ENCODE peak calls at places on chromosomes 2 and 18, in six cellular contexts. G is mesenchymal stem cell, N is H1, H is H9, S is IMR-90, F is neuronal stem cell. E is an unnamed sample.

GRCh38 chr2:229350117-229350805 is 79.2 kb upstream of the PID1 start:
- DNase-seq in G (no peak), N (no peak), H (no peak), S (no peak), F (no peak), E (no peak)

GRCh38 chr2:12412898-12413305 is 303.8 kb upstream of the TRIB2 start:
- DNase-seq in G (peak), N (no peak), H (no peak), S (peak), F (no peak), E (peak)

GRCh38 chr18:79928563-79928960 is 22.9 kb downstream of the SLC66A2 start:
- DNase-seq in G (no peak), N (no peak), H (no peak), S (no peak), F (no peak), E (no peak)

GRCh38 chr2:77479395-77479794 is 42.8 kb downstream of the LRRTM4 start:
- DNase-seq in G (peak), N (no peak), H (no peak), S (no peak), F (no peak), E (no peak)

GRCh38 chr18:47883771-47884413 is 46.6 kb downstream of the SMAD2 start:
- DNase-seq in G (no peak), N (no peak), H (no peak), S (peak), F (no peak), E (no peak)

GRCh38 chr2:196328088-196328680 is 156.8 kb upstream of the STK17B start:
- DNase-seq in G (no peak), N (no peak), H (no peak), S (no peak), F (no peak), E (no peak)

GRCh38 chr18:39594206-39594605 is 2028.6 kb upstream of the CELF4 start:
- DNase-seq in G (no peak), N (no peak), H (no peak), S (no peak), F (no peak), E (no peak)

GRCh38 chr2:42809876-42810125 is 17.4 kb upstream of the HAAO start:
- DNase-seq in G (peak), N (peak), H (peak), S (peak), F (no peak), E (peak)

GRCh38 chr2:234335676-234336228 is 161.1 kb downstream of the ARL4C start:
- DNase-seq in G (peak), N (no peak), H (no peak), S (peak), F (no peak), E (peak)

GRCh38 chr18:79609021-79609461 is 70.6 kb upstream of the CTDP1 start:
- DNase-seq in G (no peak), N (no peak), H (no peak), S (no peak), F (no peak), E (no peak)

GRCh38 chr2:30447149-30448045 is at the start of gene LCLAT1:
- DNase-seq in G (peak), N (no peak), H (peak), S (peak), F (peak), E (peak)

GRCh38 chr2:239162141-239162821 is 238.5 kb downstream of the HDAC4 start:
- DNase-seq in G (no peak), N (no peak), H (peak), S (no peak), F (no peak), E (no peak)

GRCh38 chr2:178994264-178994663 is 55.7 kb downstream of the CCDC141 start:
- DNase-seq in G (no peak), N (no peak), H (no peak), S (no peak), F (no peak), E (no peak)

GRCh38 chr2:61988462-61989366 is 83.2 kb downstream of the COMMD1 start:
- DNase-seq in G (peak), N (no peak), H (no peak), S (peak), F (no peak), E (peak)

GRCh38 chr2:18800240-18800971 is 211.0 kb upstream of the NT5C1B start:
- DNase-seq in G (no peak), N (no peak), H (no peak), S (no peak), F (no peak), E (no peak)

GRCh38 chr2:216635171-216635570 is 2.0 kb downstream of the IGFBP2 start:
- DNase-seq in G (peak), N (no peak), H (no peak), S (no peak), F (peak), E (peak)

GRCh38 chr2:219769044-219770030 is 141.9 kb downstream of the SLC4A3 start:
- DNase-seq in G (no peak), N (no peak), H (no peak), S (peak), F (no peak), E (no peak)

GRCh38 chr18:64219511-64219910 is 70.6 kb upstream of the LINC00305 start:
- DNase-seq in G (no peak), N (no peak), H (no peak), S (no peak), F (no peak), E (no peak)

GRCh38 chr2:126698991-126699390 is 43.0 kb downstream of the GYPC start:
- DNase-seq in G (no peak), N (no peak), H (no peak), S (no peak), F (no peak), E (peak)

GRCh38 chr2:109133746-109134145 is 4.7 kb downstream of the SH3RF3 start:
- DNase-seq in G (no peak), N (no peak), H (no peak), S (no peak), F (no peak), E (no peak)

GRCh38 chr2:36582556-36583350 is 15.2 kb downstream of the FEZ2 start:
- DNase-seq in G (no peak), N (no peak), H (no peak), S (no peak), F (no peak), E (no peak)

GRCh38 chr2:137091704-137092103 is 326.4 kb downstream of the THSD7B start:
- DNase-seq in G (no peak), N (no peak), H (no peak), S (no peak), F (no peak), E (peak)

GRCh38 chr2:234447963-234448362 is 48.9 kb downstream of the ARL4C start:
- DNase-seq in G (peak), N (no peak), H (no peak), S (no peak), F (no peak), E (no peak)

GRCh38 chr2:222424729-222425671 is 657 bp downstream of the SGPP2 start:
- DNase-seq in G (no peak), N (no peak), H (peak), S (no peak), F (no peak), E (no peak)

GRCh38 chr2:197969391-197969893 is 165.0 kb downstream of the PLCL1 start:
- DNase-seq in G (no peak), N (no peak), H (no peak), S (peak), F (no peak), E (no peak)

GRCh38 chr2:37561615-37562569 is 109.5 kb downstream of the CDC42EP3 start:
- DNase-seq in G (peak), N (no peak), H (peak), S (peak), F (no peak), E (peak)

GRCh38 chr2:147482590-147483292 is 362.1 kb upstream of the ACVR2A start:
- DNase-seq in G (no peak), N (no peak), H (no peak), S (no peak), F (no peak), E (no peak)

GRCh38 chr2:177281400-177282021 is 17.0 kb upstream of the NFE2L2 start:
- DNase-seq in G (no peak), N (no peak), H (no peak), S (no peak), F (no peak), E (no peak)

GRCh38 chr2:19949071-19949470 is 40.8 kb downstream of the WDR35 start:
- DNase-seq in G (no peak), N (no peak), H (no peak), S (peak), F (no peak), E (no peak)

GRCh38 chr2:80222644-80223043 is 81.9 kb downstream of the LRRTM1 start:
- DNase-seq in G (no peak), N (no peak), H (no peak), S (no peak), F (no peak), E (no peak)

GRCh38 chr2:112216158-112216557 is 38.7 kb downstream of the ZC3H8 start:
- DNase-seq in G (peak), N (no peak), H (no peak), S (peak), F (no peak), E (peak)

DNA sequence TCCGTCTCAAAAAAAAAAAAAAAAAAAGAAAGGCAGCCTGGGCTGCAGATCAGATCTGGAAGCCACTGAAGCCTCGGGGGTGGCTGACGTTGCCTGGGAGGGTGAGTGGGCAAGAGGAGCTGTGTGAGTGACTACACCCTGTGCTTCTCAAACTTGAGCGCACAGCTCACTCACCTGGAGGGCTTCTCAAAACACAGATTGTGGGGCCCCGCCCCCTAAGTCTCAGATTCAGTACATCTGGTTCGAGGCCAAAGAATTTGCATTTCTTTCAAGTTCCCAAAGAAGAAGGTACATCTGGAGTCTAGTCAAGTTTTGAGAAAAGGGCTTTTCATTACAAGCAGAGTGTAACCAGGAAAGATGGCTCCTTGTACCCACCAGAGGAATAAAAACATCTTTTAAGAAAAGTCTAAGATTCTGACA is 97.7 kb upstream of the CAB39 start:
- DNase-seq in G (no peak), N (no peak), H (no peak), S (no peak), F (no peak), E (no peak)
- H3K4me2 ChIP-seq in G (no peak), N (no peak), H (no peak), S (no peak), F (no peak), E (no peak)

GRCh38 chr2:106113362-106113971 is 80.6 kb downstream of the UXS1 start:
- DNase-seq in G (no peak), N (no peak), H (no peak), S (no peak), F (no peak), E (no peak)
- H2BK15ac ChIP-seq in G (no peak), N (no peak), H (no peak), S (no peak), F (no peak), E (no peak)

DNA sequence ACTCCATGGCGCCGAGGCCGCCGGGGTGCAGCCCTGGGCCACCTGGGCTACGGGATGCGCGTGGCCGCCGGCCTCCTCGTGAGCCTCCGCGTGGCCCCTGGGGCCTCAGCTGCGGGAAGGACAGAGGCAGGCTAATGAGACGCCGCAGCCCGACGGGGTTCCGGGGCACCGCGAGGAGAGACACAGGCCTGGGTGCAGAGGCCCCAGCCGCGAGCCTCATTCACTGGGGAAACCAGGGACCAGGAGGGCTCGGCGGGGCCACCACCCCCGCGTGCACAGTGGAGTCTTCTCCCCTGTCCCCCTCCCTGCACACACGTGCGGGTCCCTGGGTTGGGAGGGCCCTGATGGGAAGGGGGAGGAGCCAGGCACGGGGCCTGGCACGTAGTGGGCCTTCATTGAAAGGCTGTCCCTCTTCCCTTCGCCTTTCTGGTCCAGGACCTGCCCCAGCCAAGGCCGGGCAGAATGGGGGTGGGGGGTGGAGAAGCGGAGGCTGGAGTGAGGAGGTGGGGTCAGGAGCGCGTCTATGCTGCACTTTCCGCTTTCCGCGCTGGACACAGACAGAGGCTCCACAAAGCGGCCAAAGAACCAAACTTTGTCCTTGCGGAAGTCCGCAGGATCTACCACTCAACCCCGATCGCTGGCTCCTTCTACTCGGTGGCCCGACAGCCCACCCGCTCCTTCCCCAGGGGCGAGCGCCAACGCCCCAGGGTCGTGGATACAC is 9.1 kb downstream of the ALPP start:
- DNase-seq in G (peak), N (no peak), H (peak), S (no peak), F (no peak), E (peak)
- H2BK120ac ChIP-seq in G (no peak), N (peak), H (no peak), S (no peak), F (peak), E (no peak)

GRCh38 chr2:191862371-191862770 is 15.5 kb upstream of the CAVIN2 start:
- DNase-seq in G (no peak), N (no peak), H (no peak), S (peak), F (no peak), E (no peak)
- H3K4me2 ChIP-seq in G (no peak), N (no peak), H (no peak), S (no peak), F (no peak), E (no peak)

DNA sequence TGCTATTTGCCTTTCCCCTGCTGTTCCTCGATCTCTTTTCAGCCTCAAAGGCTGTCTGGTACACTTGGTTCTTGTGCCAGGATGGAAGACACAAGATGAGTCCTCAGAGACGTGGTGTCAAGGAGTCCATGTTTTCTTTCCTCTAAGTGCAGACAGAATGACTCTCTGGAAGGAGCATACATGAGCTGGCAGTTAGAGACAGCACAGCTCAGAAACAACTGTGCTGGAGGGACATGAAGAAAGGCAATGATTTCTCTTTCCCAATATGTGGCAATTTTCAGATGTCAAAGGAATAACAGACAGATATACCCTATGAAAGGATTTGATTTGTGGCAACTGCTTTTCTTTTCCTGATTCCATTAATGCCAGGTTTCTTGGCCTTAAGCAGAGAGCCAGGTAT is 162.2 kb downstream of the AFF3 start:
- DNase-seq in G (no peak), N (no peak), H (no peak), S (no peak), F (no peak), E (no peak)
- H2BK15ac ChIP-seq in G (no peak), N (no peak), H (no peak), S (peak), F (no peak), E (no peak)

GRCh38 chr2:160247295-160247694 is 47.2 kb upstream of the ITGB6 start:
- DNase-seq in G (no peak), N (no peak), H (no peak), S (no peak), F (no peak), E (no peak)
- H2BK120ac ChIP-seq in G (no peak), N (no peak), H (no peak), S (no peak), F (no peak), E (no peak)

DNA sequence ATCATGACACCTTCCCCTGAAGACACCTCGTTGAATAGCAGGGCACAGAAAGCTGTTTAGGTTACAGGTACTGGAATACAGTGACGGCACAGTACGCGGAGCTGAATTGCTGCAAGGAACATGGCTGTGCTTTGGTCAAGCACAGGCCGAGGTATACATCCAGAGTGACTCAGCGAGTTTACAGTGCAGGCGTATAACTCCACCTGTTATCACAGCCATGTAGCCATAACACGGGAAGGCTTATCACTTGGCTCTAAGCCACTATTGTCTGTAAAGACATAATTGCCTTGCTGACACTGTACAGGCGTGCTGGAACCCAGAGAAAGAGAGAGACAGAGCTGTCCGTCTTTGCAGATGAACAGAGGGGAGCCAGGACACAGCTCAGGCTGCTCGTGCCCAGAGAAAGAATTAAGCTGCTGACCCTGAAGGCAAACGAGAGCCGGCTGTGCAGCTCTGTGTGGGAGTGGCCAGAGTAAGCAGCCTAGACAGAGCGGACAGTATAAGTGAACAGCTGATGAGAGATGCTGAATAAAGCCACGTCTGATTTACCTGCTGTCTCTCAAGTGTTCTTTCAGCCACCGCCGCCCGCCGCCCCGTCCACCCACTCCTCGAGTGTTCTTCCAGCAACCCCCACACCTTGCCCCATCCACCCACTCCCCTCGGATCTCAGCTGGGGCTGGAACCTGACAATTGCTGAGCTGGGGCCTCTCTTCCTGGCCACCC is 87.3 kb upstream of the PPP1CB start:
- DNase-seq in G (peak), N (no peak), H (no peak), S (peak), F (no peak), E (no peak)
- H3K4me2 ChIP-seq in G (no peak), N (no peak), H (no peak), S (peak), F (no peak), E (no peak)

DNA sequence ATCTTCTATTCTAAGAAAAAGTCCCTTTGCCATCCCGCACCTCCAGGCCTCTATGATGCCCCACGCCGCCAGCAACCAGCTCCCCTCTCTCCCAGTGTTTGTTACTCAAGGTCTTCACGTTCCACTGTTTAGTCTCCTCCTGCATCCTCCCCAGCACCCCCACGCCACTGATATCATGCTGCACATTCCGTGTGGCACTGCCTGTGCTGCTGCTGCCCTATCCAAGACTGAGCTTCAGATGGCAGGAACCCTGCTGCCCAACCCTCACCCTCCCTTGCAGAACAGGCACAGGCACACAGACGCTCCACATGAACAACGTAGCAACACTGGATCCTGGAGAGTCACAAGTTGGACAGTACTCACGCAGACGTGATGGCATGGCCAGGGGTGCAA is 35.3 kb downstream of the MYO5B start:
- DNase-seq in G (no peak), N (no peak), H (no peak), S (no peak), F (no peak), E (no peak)
- H2BK15ac ChIP-seq in G (no peak), N (no peak), H (no peak), S (no peak), F (peak), E (no peak)